ENCODE peak calls at places on chromosomes 1 and 21, in four cellular contexts. B is aorta, G is Kasumi-1, W is breast epithelium. J is an unnamed sample.

GRCh38 chr1:208068441-208068840 is 157.5 kb upstream of the CD34 start:
- DNase-seq in B (no peak), G (no peak), W (no peak), J (no peak)

GRCh38 chr1:27862671-27863551 is 9.4 kb upstream of the THEMIS2 start:
- DNase-seq in B (no peak), G (peak), W (peak), J (peak)

GRCh38 chr1:6197746-6198427 is 1.5 kb downstream of the RPL22 start:
- DNase-seq in B (no peak), G (no peak), W (no peak), J (peak)

GRCh38 chr1:160399544-160400283 is 650 bp upstream of the VANGL2 start:
- DNase-seq in B (no peak), G (no peak), W (no peak), J (no peak)

GRCh38 chr1:164591858-164592257 is 32.9 kb downstream of the PBX1 start:
- DNase-seq in B (no peak), G (no peak), W (no peak), J (no peak)

GRCh38 chr21:33865176-33865575 is 50.4 kb downstream of the ATP5PO start:
- DNase-seq in B (peak), G (no peak), W (no peak), J (no peak)

GRCh38 chr1:155514582-155515187 is 47.9 kb downstream of the ASH1L start:
- DNase-seq in B (no peak), G (peak), W (no peak), J (no peak)

GRCh38 chr1:154972517-154973343 is 1.8 kb upstream of the CKS1B start:
- DNase-seq in B (peak), G (no peak), W (peak), J (no peak)

GRCh38 chr21:44941567-44941966 is 1.7 kb downstream of the SLX9 start:
- DNase-seq in B (peak), G (no peak), W (no peak), J (no peak)

GRCh38 chr1:151478140-151478812 is 19.0 kb upstream of the POGZ start:
- DNase-seq in B (no peak), G (no peak), W (no peak), J (no peak)

GRCh38 chr1:156742017-156742416 is 1.1 kb upstream of the MRPL24 start:
- DNase-seq in B (no peak), G (no peak), W (no peak), J (no peak)

GRCh38 chr1:36883315-36883949 is 150.9 kb downstream of the GRIK3 start:
- DNase-seq in B (no peak), G (no peak), W (peak), J (no peak)

GRCh38 chr1:61254629-61255323 is 172.4 kb downstream of the NFIA start:
- DNase-seq in B (no peak), G (peak), W (no peak), J (peak)